ENCODE peak calls at places on chromosome 11, in five cellular contexts. A, W, Y, C and E are unnamed samples.

GRCh38 chr11:61056566-61056965 is 45.7 kb upstream of the CD5 start:
- DNase-seq in A (no peak), W (no peak), Y (no peak), C (no peak), E (peak; percentile 54)

GRCh38 chr11:102494216-102494615 is 36.3 kb downstream of the MMP7 start:
- DNase-seq in A (peak; percentile 67), W (no peak), Y (peak; percentile 28), C (no peak), E (no peak)

GRCh38 chr11:134764966-134765365 is 352.9 kb upstream of the B3GAT1 start:
- DNase-seq in A (no peak), W (no peak), Y (no peak), C (no peak), E (no peak)

GRCh38 chr11:114724916-114725524 is 46.7 kb downstream of the NXPE2 start:
- DNase-seq in A (peak; percentile 63), W (no peak), Y (no peak), C (no peak), E (no peak)

GRCh38 chr11:122642472-122642922 is 13.0 kb upstream of the UBASH3B start:
- DNase-seq in A (no peak), W (no peak), Y (peak; percentile 90), C (no peak), E (peak; percentile 24)

GRCh38 chr11:2944953-2945756 is 15.9 kb upstream of the PHLDA2 start:
- DNase-seq in A (peak; percentile 87), W (no peak), Y (peak; percentile 93), C (peak; percentile 97), E (peak; percentile 91)

GRCh38 chr11:82790723-82791487 is 57.2 kb upstream of the FAM181B start:
- DNase-seq in A (no peak), W (no peak), Y (no peak), C (no peak), E (no peak)

GRCh38 chr11:75576445-75577049 is 14.5 kb downstream of the SERPINH1 start:
- DNase-seq in A (no peak), W (no peak), Y (peak; percentile 56), C (peak; percentile 95), E (peak; percentile 70)

GRCh38 chr11:107078375-107078774 is 60.1 kb upstream of the GUCY1A2 start:
- DNase-seq in A (no peak), W (no peak), Y (no peak), C (no peak), E (no peak)

GRCh38 chr11:72609045-72609444 is 65.2 kb downstream of the PDE2A start:
- DNase-seq in A (no peak), W (no peak), Y (no peak), C (no peak), E (no peak)

GRCh38 chr11:32088117-32088941 is 2.5 kb upstream of the RCN1 start:
- DNase-seq in A (peak; percentile 38), W (no peak), Y (peak; percentile 95), C (peak; percentile 71), E (peak; percentile 78)

GRCh38 chr11:65426839-65427690 is 4.5 kb downstream of the NEAT1 start:
- DNase-seq in A (peak; percentile 70), W (no peak), Y (peak; percentile 61), C (peak; percentile 56), E (peak; percentile 82)

GRCh38 chr11:124899376-124900145 is 1.9 kb upstream of the ROBO4 start:
- DNase-seq in A (no peak), W (no peak), Y (no peak), C (no peak), E (no peak)

GRCh38 chr11:125496465-125496817 is 376 bp upstream of the FEZ1 start:
- DNase-seq in A (no peak), W (no peak), Y (no peak), C (peak; percentile 64), E (no peak)

GRCh38 chr11:96132437-96132836 is 208.5 kb upstream of the MTMR2 start:
- DNase-seq in A (no peak), W (no peak), Y (no peak), C (no peak), E (no peak)

GRCh38 chr11:122933434-122933833 is 48.2 kb downstream of the BSX start:
- DNase-seq in A (no peak), W (no peak), Y (no peak), C (no peak), E (no peak)

GRCh38 chr11:89477175-89477574 is 14.0 kb downstream of the NOX4 start:
- DNase-seq in A (no peak), W (no peak), Y (no peak), C (no peak), E (peak; percentile 46)

GRCh38 chr11:63747006-63747405 is 21.6 kb downstream of the ZFTA start:
- DNase-seq in A (no peak), W (no peak), Y (no peak), C (no peak), E (no peak)

GRCh38 chr11:10298342-10298741 is 4.3 kb upstream of the SBF2 start:
- DNase-seq in A (no peak), W (peak; percentile 88), Y (peak; percentile 94), C (no peak), E (no peak)

GRCh38 chr11:692824-693414 is 2.1 kb downstream of the DEAF1 start:
- DNase-seq in A (no peak), W (no peak), Y (no peak), C (no peak), E (no peak)
- H3K4me3 ChIP-seq in A (no peak overlapping the region), W (no peak overlapping the region), Y (peak overlapping the region; percentile 77), C (no peak overlapping the region), E (no peak overlapping the region)

GRCh38 chr11:13667245-13667644 is 1.2 kb upstream of the FAR1 start:
- DNase-seq in A (no peak), W (no peak), Y (no peak), C (no peak), E (no peak)
- H3K4me3 ChIP-seq in A (no peak overlapping the region), W (no peak overlapping the region), Y (peak overlapping the region; percentile 77), C (peak overlapping the region; percentile 6), E (no peak overlapping the region)

GRCh38 chr11:47254381-47254780 is 3.4 kb upstream of the NR1H3 start:
- DNase-seq in A (no peak), W (no peak), Y (no peak), C (no peak), E (no peak)
- H3K4me3 ChIP-seq in A (no peak overlapping the region), W (no peak overlapping the region), Y (no peak overlapping the region), C (no peak overlapping the region), E (no peak overlapping the region)

GRCh38 chr11:43880640-43881159 is at the start of gene ALKBH3:
- DNase-seq in A (peak; percentile 88), W (peak; percentile 96), Y (peak; percentile 90), C (peak; percentile 97), E (peak; percentile 95)

GRCh38 chr11:43874738-43875137 is 5.9 kb upstream of the ALKBH3 start:
- DNase-seq in A (no peak), W (no peak), Y (no peak), C (no peak), E (no peak)

GRCh38 chr11:43879789-43880639 is 617 bp upstream of the ALKBH3 start:
- DNase-seq in A (peak; percentile 19), W (no peak), Y (no peak), C (no peak), E (no peak)
- H3K4me3 ChIP-seq in A (peak overlapping the region; percentile 94), W (peak overlapping the region; percentile 94), Y (peak overlapping the region; percentile 90), C (peak overlapping the region; percentile 89), E (peak overlapping the region; percentile 95)